ENCODE peak calls at places on chromosome 4, in four cellular contexts. Q, B, V and M are unnamed samples.
A peak's percentile ranks its signal among the peaks of the same experiment; 100 is the strongest.

GRCh38 chr4:40264497-40264896 is 67.7 kb downstream of the RHOH start:
- DNase-seq in B (no peak), Q (no peak), V (no peak), M (no peak)

GRCh38 chr4:78396613-78397291 is 154.8 kb upstream of the ANXA3 start:
- DNase-seq in Q (no peak), V (no peak), B (no peak), M (no peak)

GRCh38 chr4:952881-953573 is 20.3 kb downstream of the DGKQ start:
- DNase-seq in Q (no peak), B (no peak), V (no peak), M (no peak)

GRCh38 chr4:38957947-38958346 is 74.3 kb downstream of the TMEM156 start:
- DNase-seq in B (no peak), V (no peak), Q (no peak), M (no peak)

GRCh38 chr4:7960790-7961655 is 21.4 kb upstream of the AFAP1 start:
- DNase-seq in Q (no peak), B (no peak), V (no peak), M (no peak)

GRCh38 chr4:31349907-31350306 is 629.7 kb downstream of the PCDH7 start:
- DNase-seq in V (peak; percentile 75), B (no peak), Q (peak; percentile 21), M (no peak)

GRCh38 chr4:64334964-64335363 is 74.3 kb downstream of the TECRL start:
- DNase-seq in Q (no peak), V (no peak), B (no peak), M (no peak)

GRCh38 chr4:1511441-1512041 is 105.3 kb upstream of the NKX1-1 start:
- DNase-seq in V (no peak), Q (no peak), B (no peak), M (no peak)

GRCh38 chr4:169940460-169940859 is 85.7 kb downstream of the MFAP3L start:
- DNase-seq in B (no peak), Q (no peak), V (peak; percentile 14), M (no peak)

GRCh38 chr4:141065872-141066271 is 67.4 kb downstream of the RNF150 start:
- DNase-seq in V (no peak), B (no peak), Q (no peak), M (no peak)

GRCh38 chr4:118277243-118277642 is 75.6 kb downstream of the PRSS12 start:
- DNase-seq in Q (no peak), B (no peak), V (no peak), M (no peak)

GRCh38 chr4:87121332-87122065 is 98.9 kb downstream of the KLHL8 start:
- DNase-seq in Q (no peak), B (no peak), V (no peak), M (no peak)

GRCh38 chr4:2515835-2516550 is 20.5 kb upstream of the FAM193A start:
- DNase-seq in B (no peak), Q (no peak), V (no peak), M (no peak)